ENCODE peak calls at places on chromosomes 11 and 22, in six cellular contexts. N, D, E, X, H and Y are unnamed samples.

GRCh38 chr11:104191124-104191523 is 27.2 kb upstream of the PDGFD start:
- DNase-seq in D (peak; percentile 25), E (no peak), N (no peak), H (no peak), X (no peak), Y (peak; percentile 23)

GRCh38 chr11:124600924-124601323 is 10.3 kb upstream of the PANX3 start:
- DNase-seq in E (no peak), H (no peak), N (no peak), X (no peak), D (no peak), Y (no peak)

GRCh38 chr11:65920035-65920802 is 993 bp downstream of the DRAP1 start:
- DNase-seq in D (no peak), E (peak; percentile 9), X (no peak), N (peak; percentile 76), H (no peak), Y (no peak)

GRCh38 chr11:118742304-118742703 is 48.7 kb downstream of the DDX6 start:
- DNase-seq in N (no peak), D (no peak), X (no peak), H (no peak), E (no peak), Y (peak; percentile 61)

GRCh38 chr22:50086526-50086925 is 1.3 kb upstream of the MLC1 start:
- DNase-seq in N (no peak), H (no peak), X (no peak), E (no peak), D (peak; percentile 40), Y (peak; percentile 62)

GRCh38 chr11:46527586-46527985 is 66.2 kb downstream of the AMBRA1 start:
- DNase-seq in D (no peak), H (no peak), E (no peak), N (no peak), X (no peak), Y (no peak)

GRCh38 chr11:114392735-114393667 is 7.3 kb downstream of the C11orf71 start:
- DNase-seq in X (no peak), N (no peak), H (no peak), E (no peak), D (no peak), Y (no peak)

GRCh38 chr11:81707881-81708280 is 1025.8 kb downstream of the FAM181B start:
- DNase-seq in X (no peak), N (no peak), D (no peak), H (no peak), E (no peak), Y (no peak)

GRCh38 chr11:90134420-90135003 is at the start of gene NAALAD2:
- DNase-seq in X (no peak), E (peak; percentile 3), D (peak; percentile 37), H (no peak), N (peak; percentile 44), Y (peak; percentile 46)

GRCh38 chr22:49553076-49553475 is 274.6 kb downstream of the BRD1 start:
- DNase-seq in H (no peak), X (no peak), N (peak; percentile 30), E (no peak), D (no peak), Y (no peak)

GRCh38 chr11:59368238-59369022 is 9.7 kb downstream of the OR5AN1 start:
- DNase-seq in E (no peak), H (no peak), D (no peak), N (no peak), X (no peak), Y (no peak)

GRCh38 chr11:130023204-130023603 is 20.6 kb upstream of the PRDM10 start:
- DNase-seq in N (no peak), E (peak; percentile 89), D (peak; percentile 63), X (no peak), H (peak; percentile 48), Y (peak; percentile 83)

GRCh38 chr22:28282346-28282745 is 363.3 kb upstream of the PITPNB start:
- DNase-seq in N (no peak), X (no peak), E (no peak), H (no peak), D (peak; percentile 57), Y (peak; percentile 80)